ENCODE peak calls at places on chromosomes 6 and 20, in ten cellular contexts. G, T, Q, W, D, V, F, O, P and R are unnamed samples.
A peak's percentile ranks its signal among the peaks of the same experiment; 100 is the strongest.

GRCh38 chr6:145400508-145400907 is 334.8 kb downstream of the EPM2A start:
- DNase-seq in G (no peak), T (no peak), Q (no peak), W (no peak), D (no peak), V (no peak), F (no peak), O (no peak), P (no peak), R (no peak)

GRCh38 chr6:53201270-53201669 is 52.6 kb upstream of the GCM1 start:
- DNase-seq in G (no peak), T (no peak), Q (no peak), W (no peak), D (no peak), V (no peak), F (no peak), O (no peak), P (peak; percentile 3), R (no peak)

GRCh38 chr6:53179961-53180651 is 31.5 kb upstream of the GCM1 start:
- DNase-seq in G (peak; percentile 40), T (peak; percentile 45), Q (peak; percentile 13), W (no peak), D (no peak), V (no peak), F (peak; percentile 8), O (peak; percentile 6), P (peak; percentile 46), R (no peak)

GRCh38 chr6:79878142-79878748 is 69.1 kb downstream of the ELOVL4 start:
- DNase-seq in G (peak; percentile 56), T (no peak), Q (no peak), W (no peak), D (no peak), V (no peak), F (no peak), O (no peak), P (no peak), R (no peak)

GRCh38 chr20:33909331-33909921 is 84.3 kb upstream of the RALY start:
- DNase-seq in G (no peak), T (no peak), Q (no peak), W (no peak), D (no peak), V (no peak), F (peak; percentile 42), O (no peak), P (peak; percentile 90), R (peak; percentile 52)

GRCh38 chr6:133055527-133055966 is 185.6 kb upstream of the EYA4 start:
- DNase-seq in G (no peak), T (no peak), Q (no peak), W (no peak), D (no peak), V (no peak), F (no peak), O (no peak), P (no peak), R (no peak)

GRCh38 chr6:110511401-110511800 is 35.0 kb upstream of the SLC22A16 start:
- DNase-seq in G (no peak), T (no peak), Q (no peak), W (no peak), D (no peak), V (no peak), F (no peak), O (no peak), P (no peak), R (no peak)

GRCh38 chr6:166470863-166471410 is 88.2 kb upstream of the MPC1 start:
- DNase-seq in G (no peak), T (no peak), Q (no peak), W (no peak), D (no peak), V (no peak), F (no peak), O (no peak), P (peak; percentile 39), R (no peak)

GRCh38 chr20:34401741-34402455 is 38.8 kb downstream of the ITCH start:
- DNase-seq in G (no peak), T (no peak), Q (no peak), W (no peak), D (no peak), V (no peak), F (no peak), O (no peak), P (no peak), R (no peak)

DNA sequence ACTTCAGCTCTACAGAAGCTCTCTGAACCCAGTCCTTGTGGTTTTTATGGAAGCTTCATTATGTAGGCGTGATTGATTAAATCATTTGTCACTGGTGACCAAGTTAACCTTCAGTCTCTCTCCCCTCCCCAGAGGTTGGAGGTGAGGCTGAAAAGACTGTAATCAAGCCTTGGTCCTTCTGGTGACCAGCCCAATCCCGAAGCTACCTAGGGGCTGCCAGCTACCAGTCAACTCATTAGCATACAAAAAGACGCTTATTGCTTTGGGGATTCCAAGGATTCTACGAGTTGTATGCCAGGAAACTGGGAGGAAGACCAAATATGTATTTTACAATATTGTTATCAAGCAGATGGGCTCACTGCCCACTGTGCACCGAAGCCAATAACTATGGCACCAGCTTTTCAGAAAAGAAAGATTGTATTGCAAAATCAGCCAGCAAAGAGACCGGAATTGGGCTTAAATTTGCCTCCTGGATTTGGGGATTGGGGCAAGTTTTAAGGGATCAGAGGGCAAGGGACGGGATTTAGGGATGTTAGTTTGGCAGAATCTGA is 167.6 kb downstream of the COL9A1 start:
- DNase-seq in G (no peak), T (no peak), Q (no peak), W (no peak), D (no peak), V (no peak), F (no peak), O (no peak), P (no peak), R (no peak)
- H3K4me1 ChIP-seq in G (no peaks in the 10 kb centered on the region), T (no peaks in the 10 kb centered on the region), Q (no peaks in the 10 kb centered on the region), W (no peaks in the 10 kb centered on the region), D (no peaks in the 10 kb centered on the region), V (no peaks in the 10 kb centered on the region), F (no peaks in the 10 kb centered on the region), O (no peaks in the 10 kb centered on the region), P (no peaks in the 10 kb centered on the region), R (no peaks in the 10 kb centered on the region)

DNA sequence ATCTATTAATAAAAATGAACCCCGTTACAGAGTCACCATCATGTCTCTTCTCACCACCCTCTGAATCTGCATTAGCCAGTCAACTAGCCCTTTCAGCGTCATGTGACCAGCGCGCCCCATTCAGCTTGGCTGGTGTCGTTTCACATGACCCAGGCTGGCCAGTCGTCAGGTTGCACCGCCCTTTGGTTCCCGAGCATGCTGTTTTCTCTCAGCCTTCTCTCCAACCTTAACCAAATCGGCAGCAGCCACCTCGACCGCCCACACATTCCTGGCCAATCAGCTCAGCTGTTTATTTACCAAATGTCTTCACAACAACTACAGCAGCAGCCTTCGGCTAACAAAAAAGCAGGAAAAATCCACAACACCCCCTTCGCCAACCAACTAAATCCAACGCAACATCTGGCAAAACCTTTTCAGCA is 5.6 kb downstream of the SRSF3 start:
- DNase-seq in G (no peak), T (no peak), Q (peak; percentile 37), W (no peak), D (peak; percentile 51), V (peak; percentile 70), F (peak; percentile 33), O (peak; percentile 70), P (peak; percentile 21), R (peak; percentile 46)
- H3K4me1 ChIP-seq in G (peaks cover 100% of the 10 kb centered on the region), T (peaks cover 83% of the 10 kb centered on the region), Q (peaks cover 83% of the 10 kb centered on the region), W (peaks cover 63% of the 10 kb centered on the region), D (peaks cover 26% of the 10 kb centered on the region), V (peaks cover 72% of the 10 kb centered on the region), F (peaks cover 18% of the 10 kb centered on the region), O (peaks cover 62% of the 10 kb centered on the region), P (peaks cover 65% of the 10 kb centered on the region), R (peaks cover 28% of the 10 kb centered on the region)

GRCh38 chr6:114081730-114082129 is 110.8 kb upstream of the HDAC2 start:
- DNase-seq in G (no peak), T (no peak), Q (no peak), W (no peak), D (no peak), V (no peak), F (no peak), O (no peak), P (peak; percentile 49), R (no peak)

GRCh38 chr6:114083251-114083650 is 112.3 kb upstream of the HDAC2 start:
- DNase-seq in G (no peak), T (no peak), Q (no peak), W (no peak), D (no peak), V (no peak), F (no peak), O (no peak), P (no peak), R (no peak)

GRCh38 chr6:114084327-114084890 is 113.5 kb upstream of the HDAC2 start:
- DNase-seq in G (no peak), T (no peak), Q (no peak), W (no peak), D (no peak), V (no peak), F (no peak), O (no peak), P (peak; percentile 49), R (no peak)

GRCh38 chr6:114085206-114085605 is 114.3 kb upstream of the HDAC2 start:
- DNase-seq in G (no peak), T (no peak), Q (no peak), W (no peak), D (no peak), V (no peak), F (no peak), O (no peak), P (peak; percentile 62), R (no peak)

GRCh38 chr6:114080891-114081510 is 110.1 kb upstream of the HDAC2 start:
- DNase-seq in G (no peak), T (no peak), Q (no peak), W (no peak), D (no peak), V (no peak), F (no peak), O (no peak), P (no peak), R (no peak)
- H3K4me1 ChIP-seq in G (no peaks in the 10 kb centered on the region), T (no peaks in the 10 kb centered on the region), Q (no peaks in the 10 kb centered on the region), W (no peaks in the 10 kb centered on the region), D (no peaks in the 10 kb centered on the region), V (no peaks in the 10 kb centered on the region), F (no peaks in the 10 kb centered on the region), O (no peaks in the 10 kb centered on the region), P (peaks cover 19% of the 10 kb centered on the region), R (no peaks in the 10 kb centered on the region)

GRCh38 chr6:25014806-25015560 is 79.2 kb upstream of the RIPOR2 start:
- DNase-seq in G (no peak), T (no peak), Q (no peak), W (no peak), D (peak; percentile 55), V (no peak), F (no peak), O (peak; percentile 41), P (no peak), R (no peak)

GRCh38 chr6:25014375-25014774 is 78.6 kb upstream of the RIPOR2 start:
- DNase-seq in G (no peak), T (no peak), Q (no peak), W (no peak), D (no peak), V (no peak), F (no peak), O (no peak), P (no peak), R (no peak)

GRCh38 chr6:25010917-25011625 is 75.3 kb upstream of the RIPOR2 start:
- DNase-seq in G (no peak), T (no peak), Q (no peak), W (no peak), D (no peak), V (no peak), F (no peak), O (no peak), P (peak; percentile 71), R (no peak)

GRCh38 chr6:25012657-25013056 is 76.9 kb upstream of the RIPOR2 start:
- DNase-seq in G (no peak), T (no peak), Q (no peak), W (no peak), D (no peak), V (no peak), F (no peak), O (no peak), P (no peak), R (no peak)

GRCh38 chr6:25013249-25013648 is 77.5 kb upstream of the RIPOR2 start:
- DNase-seq in G (no peak), T (no peak), Q (no peak), W (no peak), D (no peak), V (no peak), F (no peak), O (no peak), P (no peak), R (no peak)
- H3K4me1 ChIP-seq in G (no peaks in the 10 kb centered on the region), T (peaks cover 21% of the 10 kb centered on the region), Q (no peaks in the 10 kb centered on the region), W (peaks cover 23% of the 10 kb centered on the region), D (peaks cover 17% of the 10 kb centered on the region), V (peaks cover 21% of the 10 kb centered on the region), F (no peaks in the 10 kb centered on the region), O (peaks cover 43% of the 10 kb centered on the region), P (peaks cover 56% of the 10 kb centered on the region), R (peaks cover 5% of the 10 kb centered on the region)